ENCODE peak calls at places on chromosomes 5 and 9, in eight cellular contexts. L, C, Y, M, N, Q, K and F are unnamed samples.

GRCh38 chr9:33817327-33818166 is 587 bp downstream of the UBE2R2 start:
- DNase-seq in L (peak), Q (peak), N (peak), K (peak), M (peak), Y (peak), C (no peak), F (peak)

GRCh38 chr5:130023604-130024003 is 119.3 kb downstream of the CHSY3 start:
- DNase-seq in Q (no peak), M (no peak), Y (no peak), C (no peak), L (no peak), N (no peak), K (no peak), F (no peak)

GRCh38 chr9:68897557-68898145 is 116.3 kb downstream of the PRKACG start:
- DNase-seq in L (no peak), K (no peak), Y (no peak), Q (no peak), N (no peak), M (no peak), C (no peak), F (no peak)

GRCh38 chr5:116492776-116493175 is 81.8 kb downstream of the SEMA6A start:
- DNase-seq in L (no peak), K (no peak), N (no peak), C (no peak), Q (no peak), Y (no peak), M (no peak), F (no peak)

GRCh38 chr9:132163457-132163875 is 1.6 kb downstream of the NTNG2 start:
- DNase-seq in Q (no peak), L (peak), K (no peak), N (no peak), M (no peak), Y (peak), C (no peak), F (no peak)

GRCh38 chr5:132747693-132748440 is 641 bp downstream of the CCNI2 start:
- DNase-seq in L (peak), K (peak), Y (no peak), C (no peak), Q (no peak), M (no peak), N (peak), F (no peak)

GRCh38 chr9:110767559-110768063 is 99.0 kb downstream of the MUSK start:
- DNase-seq in C (no peak), Q (no peak), K (no peak), L (no peak), M (no peak), Y (no peak), N (no peak), F (no peak)

GRCh38 chr5:152092580-152092979 is 167.9 kb upstream of the GLRA1 start:
- DNase-seq in Y (no peak), M (no peak), C (no peak), N (no peak), K (no peak), Q (no peak), L (no peak), F (no peak)

GRCh38 chr5:111502976-111503375 is 9.4 kb downstream of the STARD4 start:
- DNase-seq in Q (no peak), K (no peak), N (no peak), Y (no peak), M (no peak), L (no peak), C (no peak), F (no peak)

GRCh38 chr9:92650839-92651621 is 18.9 kb downstream of the IPPK start:
- DNase-seq in N (no peak), Q (no peak), M (peak), L (no peak), K (no peak), Y (no peak), C (no peak), F (no peak)

GRCh38 chr5:157860898-157861894 is 2.3 kb upstream of the CLINT1 start:
- DNase-seq in K (no peak), Q (no peak), N (no peak), M (no peak), C (no peak), Y (no peak), L (no peak), F (no peak)

GRCh38 chr9:1269533-1270315 is 219.6 kb downstream of the DMRT2 start:
- DNase-seq in C (no peak), K (no peak), M (no peak), Q (no peak), Y (no peak), N (no peak), L (no peak), F (no peak)

GRCh38 chr9:131432597-131433301 is 38.9 kb downstream of the PRRC2B start:
- DNase-seq in Q (no peak), C (no peak), Y (no peak), N (no peak), L (no peak), M (no peak), K (no peak), F (no peak)

GRCh38 chr5:96408276-96408777 is 24.7 kb downstream of the PCSK1 start:
- DNase-seq in Q (no peak), M (no peak), K (no peak), N (no peak), Y (no peak), C (no peak), L (no peak), F (no peak)

GRCh38 chr9:129380961-129381401 is 202.9 kb upstream of the IER5L start:
- DNase-seq in Q (no peak), K (no peak), N (no peak), C (no peak), Y (peak), L (peak), M (no peak), F (no peak)

GRCh38 chr5:134113908-134114875 is at the start of gene TCF7:
- DNase-seq in C (peak), L (peak), N (peak), Q (peak), Y (peak), M (peak), K (peak), F (peak)

GRCh38 chr9:77257275-77257674 is 79.9 kb downstream of the VPS13A start:
- DNase-seq in Y (no peak), Q (no peak), M (no peak), K (no peak), L (no peak), N (no peak), C (no peak), F (no peak)

GRCh38 chr5:127133071-127133470 is 59.8 kb upstream of the C5orf63 start:
- DNase-seq in C (no peak), Q (no peak), N (no peak), Y (no peak), M (peak), K (no peak), L (no peak), F (no peak)

GRCh38 chr9:93660647-93661046 is 84.3 kb downstream of the PHF2 start:
- DNase-seq in C (no peak), N (no peak), M (no peak), Q (no peak), K (no peak), Y (no peak), L (no peak), F (no peak)

GRCh38 chr9:4665357-4665756 is 923 bp downstream of the SPATA6L start:
- DNase-seq in Y (no peak), K (no peak), C (no peak), Q (no peak), N (no peak), M (peak), L (no peak), F (no peak)

GRCh38 chr5:132233081-132233480 is 5.4 kb upstream of the P4HA2 start:
- DNase-seq in Y (no peak), C (no peak), Q (no peak), K (no peak), N (no peak), M (no peak), L (no peak), F (no peak)

GRCh38 chr9:128818839-128819715 is 777 bp downstream of the ENDOG start:
- DNase-seq in K (peak), L (peak), Q (no peak), C (peak), N (peak), Y (peak), M (peak), F (no peak)

GRCh38 chr5:14743601-14744295 is 79.2 kb downstream of the OTULIN start:
- DNase-seq in L (no peak), M (no peak), C (no peak), N (no peak), K (no peak), Y (no peak), Q (no peak), F (no peak)

GRCh38 chr5:34914671-34915138 is 599 bp downstream of the RAD1 start:
- DNase-seq in L (peak), Y (no peak), C (no peak), Q (no peak), M (peak), N (peak), K (no peak), F (no peak)

GRCh38 chr9:94973491-94973941 is 247.0 kb downstream of the AOPEP start:
- DNase-seq in M (peak), Q (no peak), N (no peak), K (no peak), L (no peak), Y (no peak), C (no peak), F (no peak)

GRCh38 chr5:160042674-160043073 is 33.7 kb downstream of the TTC1 start:
- DNase-seq in Y (no peak), K (no peak), N (no peak), M (no peak), L (peak), Q (no peak), C (no peak), F (no peak)

GRCh38 chr9:4102078-4102477 is 197.8 kb downstream of the GLIS3 start:
- DNase-seq in K (no peak), Y (no peak), Q (no peak), N (no peak), L (no peak), M (no peak), C (no peak), F (no peak)

GRCh38 chr5:142969624-142970439 is 199.7 kb downstream of the ARHGAP26 start:
- DNase-seq in Q (no peak), L (no peak), M (no peak), Y (no peak), N (no peak), C (no peak), K (no peak), F (no peak)